ENCODE peak calls at places on chromosomes 6 and 20, in six cellular contexts. K, J, W, X, Q and C are unnamed samples.

GRCh38 chr6:15132854-15133670 is 112.8 kb upstream of the JARID2 start:
- DNase-seq in K (no peak), X (no peak), W (no peak), J (peak), Q (no peak), C (peak)

GRCh38 chr6:87277123-87277522 is 45.3 kb upstream of the SMIM8 start:
- DNase-seq in X (no peak), Q (no peak), K (no peak), J (no peak), W (no peak), C (no peak)

GRCh38 chr20:25076731-25077609 is 5.0 kb downstream of the VSX1 start:
- DNase-seq in X (peak), J (no peak), Q (no peak), W (no peak), K (no peak), C (peak)

GRCh38 chr6:105488521-105489212 is 85.8 kb upstream of the PREP start:
- DNase-seq in W (no peak), X (peak), K (no peak), J (no peak), Q (no peak), C (no peak)

GRCh38 chr6:14795451-14795850 is 450.4 kb upstream of the JARID2 start:
- DNase-seq in W (no peak), Q (no peak), J (no peak), K (no peak), X (no peak), C (no peak)

GRCh38 chr6:112286010-112286409 is 31.6 kb upstream of the LAMA4 start:
- DNase-seq in K (no peak), J (no peak), Q (peak), W (no peak), X (no peak), C (no peak)

GRCh38 chr6:97066056-97066455 is 141.5 kb downstream of the KLHL32 start:
- DNase-seq in X (no peak), Q (no peak), J (no peak), W (no peak), K (no peak), C (no peak)

GRCh38 chr6:113433506-113433991 is 423.6 kb upstream of the MARCKS start:
- DNase-seq in K (no peak), J (peak), W (peak), X (no peak), Q (no peak), C (peak)

GRCh38 chr20:5090191-5090590 is 29.6 kb downstream of the PCNA start:
- DNase-seq in J (no peak), X (peak), W (no peak), K (no peak), Q (no peak), C (no peak)

GRCh38 chr6:101117397-101118185 is 236.5 kb upstream of the ASCC3 start:
- DNase-seq in X (peak), J (no peak), K (no peak), W (no peak), Q (no peak), C (no peak)

GRCh38 chr6:23656257-23656731 is 469.7 kb upstream of the NRSN1 start:
- DNase-seq in K (peak), Q (no peak), X (peak), W (no peak), J (no peak), C (no peak)

GRCh38 chr6:31125586-31126363 is 5.5 kb upstream of the CDSN start:
- DNase-seq in X (no peak), Q (no peak), W (peak), J (no peak), K (no peak), C (peak)

GRCh38 chr6:170144952-170145587 is 145.8 kb downstream of the DLL1 start:
- DNase-seq in X (no peak), K (no peak), W (no peak), Q (no peak), J (no peak), C (peak)

GRCh38 chr6:158150701-158151100 is 17.4 kb downstream of the SERAC1 start:
- DNase-seq in Q (no peak), K (no peak), W (no peak), J (peak), X (no peak), C (no peak)

GRCh38 chr6:107620736-107621135 is 130.8 kb downstream of the SOBP start:
- DNase-seq in K (no peak), X (no peak), W (no peak), J (no peak), Q (no peak), C (no peak)

GRCh38 chr6:43171284-43172126 is 436 bp downstream of the SRF start:
- DNase-seq in K (no peak), X (no peak), Q (peak), W (no peak), J (no peak), C (no peak)

GRCh38 chr6:16060039-16060438 is 68.8 kb upstream of the MYLIP start:
- DNase-seq in Q (no peak), W (no peak), J (no peak), K (no peak), X (no peak), C (no peak)

GRCh38 chr6:140486468-140487361 is 1112.3 kb upstream of the CITED2 start:
- DNase-seq in W (no peak), Q (no peak), J (no peak), X (no peak), K (no peak), C (no peak)

GRCh38 chr20:47274449-47275108 is 81.9 kb downstream of the ZMYND8 start:
- DNase-seq in Q (no peak), K (no peak), X (no peak), J (peak), W (no peak), C (peak)

GRCh38 chr6:155400022-155400965 is 55.3 kb downstream of the NOX3 start:
- DNase-seq in X (no peak), Q (no peak), J (no peak), W (no peak), K (no peak), C (no peak)

GRCh38 chr6:2266845-2267244 is 21.4 kb upstream of the GMDS start:
- DNase-seq in K (no peak), Q (no peak), J (no peak), X (no peak), W (no peak), C (no peak)

GRCh38 chr20:52219441-52219840 is 27.9 kb upstream of the ZFP64 start:
- DNase-seq in Q (no peak), K (no peak), X (peak), J (no peak), W (no peak), C (no peak)

GRCh38 chr6:20868397-20869185 is 334.3 kb downstream of the CDKAL1 start:
- DNase-seq in Q (no peak), K (no peak), J (no peak), X (peak), W (no peak), C (no peak)

GRCh38 chr20:63434599-63435378 is 37.7 kb downstream of the KCNQ2 start:
- DNase-seq in J (no peak), K (peak), W (peak), Q (peak), X (peak), C (no peak)

GRCh38 chr20:32473231-32474008 is 111.7 kb downstream of the NOL4L start:
- DNase-seq in W (no peak), K (peak), J (no peak), Q (no peak), X (peak), C (no peak)

GRCh38 chr6:24931752-24932691 is 3.7 kb downstream of the RIPOR2 start:
- DNase-seq in X (no peak), Q (no peak), J (no peak), W (no peak), K (no peak), C (no peak)

GRCh38 chr20:11128131-11128831 is 454.5 kb upstream of the JAG1 start:
- DNase-seq in K (no peak), X (no peak), W (no peak), Q (no peak), J (no peak), C (no peak)

GRCh38 chr6:20060252-20060651 is 152.0 kb downstream of the MBOAT1 start:
- DNase-seq in W (no peak), J (no peak), K (no peak), X (no peak), Q (no peak), C (no peak)

GRCh38 chr6:87105823-87106222 is 10.9 kb upstream of the CGA start:
- DNase-seq in Q (no peak), W (no peak), K (no peak), X (no peak), J (no peak), C (no peak)

GRCh38 chr6:131014080-131014776 is 48.8 kb downstream of the EPB41L2 start:
- DNase-seq in Q (no peak), K (no peak), X (no peak), J (no peak), W (no peak), C (no peak)
- H3K27ac ChIP-seq in Q (no peak), K (no peak), X (no peak), J (no peak), W (peak), C (no peak)

GRCh38 chr20:17822540-17823155 is 122.9 kb downstream of the BANF2 start:
- DNase-seq in K (no peak), X (no peak), Q (no peak), J (no peak), W (no peak), C (no peak)
- H3K27ac ChIP-seq in K (no peak), X (no peak), Q (no peak), J (peak), W (no peak), C (no peak)

DNA sequence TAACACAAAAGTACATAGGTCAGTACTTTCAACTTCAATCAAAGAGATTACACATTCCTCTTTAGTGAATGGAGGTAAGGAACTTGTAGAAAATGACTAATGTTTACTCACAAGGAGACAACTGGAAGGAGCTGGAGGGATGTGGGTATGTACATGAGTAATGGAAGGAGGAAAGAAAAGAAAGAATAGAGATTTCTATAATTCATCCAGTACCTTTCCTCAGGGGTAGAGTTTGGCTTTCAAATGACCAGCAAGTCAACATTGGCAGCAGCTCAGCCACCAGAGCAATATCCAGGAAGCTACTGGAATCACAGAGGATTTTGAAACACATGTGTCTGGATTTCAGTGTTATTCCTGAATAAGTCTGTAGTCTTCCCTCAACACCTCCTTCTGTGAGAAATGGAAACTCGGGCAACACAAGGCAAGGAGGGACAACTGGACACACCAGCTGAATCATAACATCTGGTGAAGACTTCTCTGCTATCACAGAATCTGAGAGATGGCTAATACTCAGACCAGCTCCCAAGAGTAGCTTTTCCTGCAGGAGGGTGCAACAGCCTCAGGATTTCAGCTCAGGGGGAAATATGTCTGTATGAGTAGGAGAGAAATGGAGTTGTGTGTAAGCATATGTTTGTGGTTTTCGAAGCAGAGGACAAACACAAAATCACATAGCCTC is 98.8 kb downstream of the HAO1 start:
- DNase-seq in X (no peak), J (peak), Q (no peak), K (no peak), W (no peak), C (peak)
- H3K27ac ChIP-seq in X (no peak), J (no peak), Q (no peak), K (no peak), W (peak), C (peak)

DNA sequence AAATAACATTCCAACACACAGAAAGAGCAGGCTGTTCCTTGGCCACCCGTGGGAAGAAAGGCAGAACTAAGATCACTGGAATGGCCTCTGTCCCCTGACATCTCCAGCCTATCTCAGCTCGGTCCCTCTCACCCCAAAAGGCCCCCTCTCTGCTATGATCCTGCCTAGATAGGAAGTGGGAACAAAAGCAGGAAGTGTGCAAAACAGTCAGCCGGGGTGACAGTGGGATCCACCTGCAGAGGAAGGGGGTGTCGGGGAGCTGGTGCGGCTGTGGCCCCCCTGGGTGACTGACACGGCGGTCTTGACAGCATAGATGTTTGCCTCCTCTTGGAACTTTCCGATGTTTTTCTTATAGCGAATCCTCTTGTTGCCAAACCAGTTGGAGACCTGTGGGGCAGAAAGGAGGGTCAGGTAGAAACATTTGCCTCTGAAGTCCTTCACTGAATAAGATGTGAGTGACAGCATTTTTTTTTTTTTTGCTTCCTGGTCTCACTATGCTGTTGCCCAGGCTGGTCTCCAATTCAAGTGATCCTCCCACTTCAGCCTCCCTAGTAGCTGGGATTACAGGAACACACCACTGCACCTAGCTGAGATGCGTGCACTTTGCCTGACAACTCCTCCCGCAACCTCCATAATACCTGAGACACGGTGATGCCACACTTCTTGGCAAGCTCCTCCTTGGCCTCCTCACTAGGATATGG is 2.8 kb downstream of the PBX2 start:
- DNase-seq in J (no peak), X (no peak), K (no peak), W (no peak), Q (peak), C (no peak)
- H3K27ac ChIP-seq in J (no peak), X (no peak), K (no peak), W (peak), Q (peak), C (peak)

GRCh38 chr6:29941006-29941405 is 1.3 kb upstream of the HLA-A start:
- DNase-seq in Q (peak), W (no peak), K (no peak), X (no peak), J (no peak), C (no peak)
- H3K27ac ChIP-seq in Q (peak), W (no peak), K (no peak), X (no peak), J (no peak), C (peak)

GRCh38 chr20:8346898-8347297 is 214.8 kb downstream of the PLCB1 start:
- DNase-seq in J (no peak), W (no peak), X (no peak), K (no peak), Q (no peak), C (no peak)
- H3K27ac ChIP-seq in J (no peak), W (peak), X (no peak), K (no peak), Q (no peak), C (no peak)

GRCh38 chr20:2654384-2654822 is 2.0 kb downstream of the NOP56 start:
- DNase-seq in W (no peak), J (no peak), X (no peak), Q (no peak), K (no peak), C (no peak)

GRCh38 chr20:2651772-2652723 is at the start of gene NOP56:
- DNase-seq in W (peak), K (peak), Q (peak), X (peak), J (peak), C (peak)

GRCh38 chr20:2652724-2653510 is 485 bp downstream of the NOP56 start:
- DNase-seq in X (peak), Q (no peak), K (peak), J (no peak), W (peak), C (peak)

GRCh38 chr20:2654831-2655230 is 2.4 kb downstream of the NOP56 start:
- DNase-seq in Q (no peak), K (no peak), X (no peak), W (no peak), J (no peak), C (no peak)

GRCh38 chr20:2653511-2654383 is 1.3 kb downstream of the NOP56 start:
- DNase-seq in J (no peak), Q (no peak), X (no peak), K (no peak), W (no peak), C (no peak)
- H3K27ac ChIP-seq in J (no peak), Q (peak), X (peak), K (peak), W (peak), C (peak)